ENCODE peak calls at places on chromosomes 7 and 10, in nine cellular contexts. Q is Panc1, F is upper lobe of left lung, H is stomach, A is transverse colon, P is GM23338, E is breast epithelium, Z is HCT116, J is sigmoid colon. X is an unnamed sample.

GRCh38 chr7:155207335-155208002 is 90.2 kb upstream of the INSIG1 start:
- DNase-seq in Q (no peak), F (no peak), H (no peak), A (no peak), P (no peak), E (no peak), Z (no peak), J (no peak), X (peak; percentile 51)

GRCh38 chr7:37285701-37286475 is 162.8 kb downstream of the ELMO1 start:
- DNase-seq in Q (no peak), F (no peak), H (no peak), A (peak; percentile 16), P (no peak), E (no peak), Z (no peak), J (no peak), X (no peak)

GRCh38 chr7:149202831-149203231 is 7.5 kb downstream of the ZNF282 start:
- DNase-seq in Q (no peak), F (no peak), H (no peak), A (no peak), P (no peak), E (no peak), Z (no peak), J (no peak), X (peak; percentile 31)

GRCh38 chr10:16854623-16855022 is 37.4 kb upstream of the RSU1 start:
- DNase-seq in Q (no peak), F (no peak), H (no peak), A (no peak), P (no peak), E (no peak), Z (no peak), J (no peak), X (no peak)

GRCh38 chr10:78755877-78756455 is 312.8 kb upstream of the ZMIZ1 start:
- DNase-seq in Q (no peak), F (no peak), H (no peak), A (no peak), P (no peak), E (no peak), Z (no peak), J (no peak), X (no peak)

GRCh38 chr7:26664735-26665420 is 199.5 kb downstream of the SKAP2 start:
- DNase-seq in Q (no peak), F (no peak), H (no peak), A (peak; percentile 26), P (no peak), E (no peak), Z (no peak), J (no peak), X (peak; percentile 59)

GRCh38 chr7:20140278-20141058 is 76.7 kb downstream of the MACC1 start:
- DNase-seq in Q (no peak), F (no peak), H (no peak), A (no peak), P (no peak), E (no peak), Z (no peak), J (no peak), X (no peak)

GRCh38 chr7:131194070-131194865 is 133.4 kb upstream of the MKLN1 start:
- DNase-seq in Q (no peak), F (no peak), H (no peak), A (no peak), P (no peak), E (no peak), Z (no peak), J (no peak), X (no peak)

GRCh38 chr7:80881361-80881760 is 37.5 kb downstream of the SEMA3C start:
- DNase-seq in Q (no peak), F (no peak), H (no peak), A (no peak), P (no peak), E (no peak), Z (no peak), J (no peak), X (no peak)

GRCh38 chr10:105189464-105189800 is 548.3 kb downstream of the SORCS3 start:
- DNase-seq in Q (no peak), F (no peak), H (no peak), A (no peak), P (no peak), E (no peak), Z (no peak), J (no peak), X (no peak)

GRCh38 chr7:103854611-103855010 is 134.8 kb downstream of the RELN start:
- DNase-seq in Q (no peak), F (no peak), H (no peak), A (no peak), P (no peak), E (no peak), Z (no peak), J (no peak), X (no peak)

DNA sequence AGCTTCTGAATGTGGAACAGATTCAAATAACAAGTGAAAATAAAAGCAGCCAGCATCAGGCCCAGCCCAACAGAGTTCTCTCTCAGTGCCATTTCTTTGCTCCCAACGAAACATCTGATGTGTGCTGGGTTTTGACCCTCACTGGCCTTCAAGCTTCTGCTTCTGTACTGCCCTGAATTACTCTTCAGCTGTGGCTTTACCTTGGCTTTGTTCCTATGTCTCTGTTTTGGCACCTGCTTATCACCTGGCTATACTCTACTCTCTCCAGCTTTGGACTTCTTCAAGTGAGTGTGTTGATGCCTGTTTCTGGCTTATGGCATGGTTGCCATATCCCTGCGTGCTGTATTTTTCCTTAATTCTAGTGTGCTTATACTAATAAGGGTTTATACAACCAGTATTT is 768.3 kb downstream of the SORCS1 start:
- DNase-seq in Q (no peak), F (no peak), H (no peak), A (no peak), P (no peak), E (no peak), Z (no peak), J (no peak), X (no peak)
- H3K4me1 ChIP-seq in Q (no peaks in the 10 kb centered on the region), F (no peaks in the 10 kb centered on the region), H (no peaks in the 10 kb centered on the region), A (no peaks in the 10 kb centered on the region), P (peaks cover 8% of the 10 kb centered on the region), E (no peaks in the 10 kb centered on the region), Z (no peaks in the 10 kb centered on the region), J (no peaks in the 10 kb centered on the region), X (no peaks in the 10 kb centered on the region)

GRCh38 chr7:2803342-2803692 is 40.8 kb downstream of the GNA12 start:
- DNase-seq in Q (no peak), F (no peak), H (no peak), A (no peak), P (no peak), E (no peak), Z (no peak), J (no peak), X (peak; percentile 41)

GRCh38 chr7:2804227-2804763 is 39.8 kb downstream of the GNA12 start:
- DNase-seq in Q (no peak), F (no peak), H (no peak), A (peak; percentile 54), P (no peak), E (no peak), Z (no peak), J (no peak), X (peak; percentile 23)

GRCh38 chr7:2802082-2802481 is 42.0 kb downstream of the GNA12 start:
- DNase-seq in Q (no peak), F (no peak), H (no peak), A (no peak), P (no peak), E (no peak), Z (no peak), J (no peak), X (no peak)

GRCh38 chr7:2803755-2804154 is 40.4 kb downstream of the GNA12 start:
- DNase-seq in Q (no peak), F (no peak), H (no peak), A (no peak), P (no peak), E (no peak), Z (no peak), J (peak; percentile 59), X (peak; percentile 33)

DNA sequence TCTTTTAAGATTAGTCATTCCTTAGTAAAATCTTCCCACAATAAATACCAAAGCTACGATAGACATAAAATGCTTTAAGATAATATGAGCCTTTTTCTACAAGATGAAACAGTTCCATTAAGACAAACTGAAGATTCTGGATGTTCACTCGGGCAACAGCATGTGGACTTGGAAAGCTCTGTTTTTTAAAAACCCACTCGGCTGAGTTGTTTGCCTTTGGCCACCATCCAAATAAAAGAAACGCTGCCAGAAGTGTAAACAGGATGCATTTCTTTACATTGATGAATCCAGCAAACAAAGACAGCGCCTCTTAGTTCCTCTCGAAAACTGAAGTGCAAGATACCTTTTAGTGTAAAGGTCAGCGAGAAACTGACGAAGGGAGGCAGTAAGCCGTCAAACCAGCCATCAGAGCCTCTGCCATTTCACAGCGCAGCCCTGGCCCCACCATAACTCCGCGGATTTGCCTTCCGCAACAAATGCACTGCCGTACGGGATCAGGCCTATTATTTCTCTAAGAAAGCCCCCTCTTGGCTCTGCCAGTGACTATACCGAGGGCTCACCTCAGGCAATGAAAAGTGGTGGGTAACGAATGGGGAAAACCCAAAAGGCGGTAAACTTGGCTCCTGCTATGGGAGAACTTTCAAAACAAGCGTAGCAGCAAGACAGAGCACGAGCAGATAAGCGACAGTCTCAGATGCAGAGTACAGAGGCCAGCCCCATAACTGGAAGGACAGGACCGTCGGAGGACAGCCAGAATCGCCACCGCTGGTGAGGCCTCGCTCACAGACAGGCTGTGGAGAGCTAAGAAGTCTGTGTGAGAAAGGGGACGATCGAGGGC is 41.4 kb downstream of the GNA12 start:
- DNase-seq in Q (peak; percentile 91), F (no peak), H (no peak), A (no peak), P (peak; percentile 52), E (no peak), Z (no peak), J (peak; percentile 58), X (peak; percentile 23)
- H3K4me3 ChIP-seq in Q (peak overlapping the region; percentile 30), F (peak overlapping the region; percentile 31), H (no peak overlapping the region), A (no peak overlapping the region), P (peak overlapping the region; percentile 9), E (no peak overlapping the region), Z (no peak overlapping the region), J (no peak overlapping the region), X (no peak overlapping the region)

GRCh38 chr7:150631866-150632864 is at the start of gene GIMAP6:
- DNase-seq in Q (no peak), F (no peak), H (no peak), A (peak; percentile 25), P (no peak), E (no peak), Z (no peak), J (no peak), X (peak; percentile 82)
- TF ChIP-seq POLR2AphosphoS5 in Q (no peak), F (peak; percentile 59), H (peak; percentile 8), A (no peak), P (no peak), E (no peak), Z (no peak), J (no peak), X (no peak)

DNA sequence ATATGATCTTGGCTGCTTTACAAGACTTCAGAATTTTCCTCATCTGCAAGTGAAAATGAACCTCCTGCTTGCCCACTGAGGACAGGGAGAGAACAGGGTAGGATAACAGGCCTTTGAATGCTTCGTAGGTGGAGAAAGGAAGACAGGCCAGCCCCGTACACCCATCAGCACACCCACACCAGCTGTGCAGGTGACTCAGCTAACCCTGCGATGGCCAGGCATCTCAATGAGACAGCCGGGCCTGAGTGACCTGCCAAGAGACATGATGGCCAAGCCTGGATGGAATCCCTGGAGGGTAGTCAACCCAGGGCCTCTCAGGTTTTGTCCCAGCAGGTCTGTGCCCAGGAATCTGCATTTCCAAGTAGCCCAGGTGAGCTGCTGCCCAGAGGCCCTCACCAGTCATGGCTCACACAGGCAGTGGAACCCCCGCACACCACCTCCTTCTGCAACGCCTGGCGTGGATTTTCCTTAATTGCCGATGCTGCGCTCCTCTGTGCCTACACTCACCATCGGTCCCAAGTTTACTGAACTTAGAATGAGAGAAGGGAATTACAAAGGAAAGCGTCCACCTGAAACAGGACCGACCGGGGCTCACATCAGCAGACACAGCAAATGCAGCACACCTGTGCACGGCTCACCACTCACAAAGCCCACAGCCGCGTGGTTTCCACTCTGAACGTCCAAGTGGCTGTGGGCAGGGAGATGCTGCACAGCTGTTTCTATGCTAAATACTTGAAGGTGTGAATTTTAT is 163.7 kb downstream of the DIP2C start:
- DNase-seq in Q (no peak), F (no peak), H (no peak), A (no peak), P (no peak), E (no peak), Z (no peak), J (peak; percentile 58), X (peak; percentile 62)
- H3K4me1 ChIP-seq in Q (no peaks in the 10 kb centered on the region), F (no peaks in the 10 kb centered on the region), H (peaks cover 5% of the 10 kb centered on the region), A (peaks cover 11% of the 10 kb centered on the region), P (no peaks in the 10 kb centered on the region), E (no peaks in the 10 kb centered on the region), Z (no peaks in the 10 kb centered on the region), J (no peaks in the 10 kb centered on the region), X (no peaks in the 10 kb centered on the region)